ENCODE peak calls at places on chromosome 20, in five cellular contexts. One of them, this sample, is unnamed.

GRCh38 chr20:50534567-50534966 is 24.4 kb downstream of the PTPN1 start:
- DNase-seq in HepG2: no peak
- DNase-seq in endothelial cell of umbilical vein: no peak
- DNase-seq in K562: no peak
- DNase-seq in A549: no peak
- DNase-seq in this sample: peak; percentile 31

GRCh38 chr20:34062651-34063482 is 49.2 kb downstream of the EIF2S2 start:
- DNase-seq in HepG2: no peak
- DNase-seq in endothelial cell of umbilical vein: no peak
- DNase-seq in K562: no peak
- DNase-seq in A549: no peak
- DNase-seq in this sample: no peak

GRCh38 chr20:22795897-22796296 is 211.5 kb upstream of the FOXA2 start:
- DNase-seq in HepG2: peak; percentile 80
- DNase-seq in endothelial cell of umbilical vein: peak; percentile 98
- DNase-seq in K562: no peak
- DNase-seq in A549: peak; percentile 97
- DNase-seq in this sample: no peak

GRCh38 chr20:32344835-32345506 is 13.2 kb upstream of the ASXL1 start:
- DNase-seq in HepG2: no peak
- DNase-seq in endothelial cell of umbilical vein: no peak
- DNase-seq in K562: no peak
- DNase-seq in A549: no peak
- DNase-seq in this sample: peak; percentile 17

GRCh38 chr20:47740225-47741184 is 44.8 kb downstream of the SULF2 start:
- DNase-seq in HepG2: no peak
- DNase-seq in endothelial cell of umbilical vein: no peak
- DNase-seq in K562: peak; percentile 24
- DNase-seq in A549: peak; percentile 61
- DNase-seq in this sample: peak; percentile 72

GRCh38 chr20:7232796-7233195 is 465.3 kb downstream of the BMP2 start:
- DNase-seq in HepG2: no peak
- DNase-seq in endothelial cell of umbilical vein: no peak
- DNase-seq in K562: no peak
- DNase-seq in A549: no peak
- DNase-seq in this sample: no peak

GRCh38 chr20:38167851-38168760 is 3.0 kb upstream of the TGM2 start:
- DNase-seq in HepG2: peak; percentile 92
- DNase-seq in endothelial cell of umbilical vein: peak; percentile 77
- DNase-seq in K562: no peak
- DNase-seq in A549: peak; percentile 91
- DNase-seq in this sample: peak; percentile 84

GRCh38 chr20:11849270-11849920 is 68.3 kb upstream of the BTBD3 start:
- DNase-seq in HepG2: no peak
- DNase-seq in endothelial cell of umbilical vein: no peak
- DNase-seq in K562: no peak
- DNase-seq in A549: no peak
- DNase-seq in this sample: no peak

GRCh38 chr20:330233-331149 is 5.1 kb downstream of the SOX12 start:
- DNase-seq in HepG2: peak; percentile 71
- DNase-seq in endothelial cell of umbilical vein: peak; percentile 65
- DNase-seq in K562: peak; percentile 65
- DNase-seq in A549: peak; percentile 79
- DNase-seq in this sample: peak; percentile 92

GRCh38 chr20:12053348-12053747 is 135.7 kb downstream of the BTBD3 start:
- DNase-seq in HepG2: peak; percentile 23
- DNase-seq in endothelial cell of umbilical vein: peak; percentile 90
- DNase-seq in K562: no peak
- DNase-seq in A549: no peak
- DNase-seq in this sample: peak; percentile 87

GRCh38 chr20:40775747-40776146 is 86.7 kb upstream of the MAFB start:
- DNase-seq in HepG2: no peak
- DNase-seq in endothelial cell of umbilical vein: no peak
- DNase-seq in K562: no peak
- DNase-seq in A549: no peak
- DNase-seq in this sample: no peak

DNA sequence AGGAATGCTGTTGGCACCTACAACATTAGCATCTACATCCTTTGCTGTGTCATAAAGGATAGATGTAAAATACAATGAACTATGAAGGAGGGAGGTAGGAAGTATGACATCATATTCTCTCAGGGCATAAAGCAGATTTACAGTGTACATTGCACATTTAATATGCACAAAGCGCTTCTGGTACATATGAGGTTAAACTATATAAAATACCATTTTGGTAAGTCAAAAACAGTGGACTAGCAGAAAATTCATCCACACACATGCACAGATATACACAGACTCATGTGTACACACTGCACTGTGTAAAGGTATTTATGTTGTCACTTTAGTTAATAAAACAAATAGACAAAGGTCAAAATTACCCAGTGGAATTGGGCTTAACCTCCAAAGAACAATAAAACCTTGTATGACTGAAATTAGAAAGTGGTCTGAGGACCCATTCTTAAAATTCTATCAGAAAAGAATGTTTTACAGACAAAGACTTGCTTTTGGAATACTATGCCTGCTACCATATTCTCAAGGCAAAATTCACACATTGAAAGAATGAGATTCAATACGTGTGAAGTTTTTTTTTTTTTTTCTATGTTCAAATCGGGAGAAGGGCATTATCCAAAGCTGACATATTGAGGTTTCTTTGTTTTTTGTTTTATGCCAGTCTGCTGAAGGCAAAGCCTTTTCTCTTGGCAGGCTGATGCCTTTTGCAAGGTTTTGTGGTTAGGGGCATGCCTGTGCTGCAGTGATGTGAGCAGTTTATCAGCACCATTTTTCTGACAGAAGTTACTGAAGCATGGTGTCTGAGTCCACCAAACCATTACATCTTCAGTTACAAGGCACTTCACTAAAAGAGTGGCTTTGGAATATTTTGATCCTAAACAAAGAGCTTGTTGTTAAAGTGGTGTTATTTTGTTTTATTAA is 199.0 kb downstream of the PLCB1 start:
- DNase-seq in HepG2: peak; percentile 94
- DNase-seq in endothelial cell of umbilical vein: no peak
- DNase-seq in K562: no peak
- DNase-seq in A549: no peak
- DNase-seq in this sample: peak; percentile 22
- TF ChIP-seq MYC in HepG2: no peak
- TF ChIP-seq MYC in endothelial cell of umbilical vein: no peak
- TF ChIP-seq MYC in K562: no peak
- TF ChIP-seq MYC in A549: no peak
- TF ChIP-seq MYC in this sample: no peak

GRCh38 chr20:57657537-57658446 is 37.6 kb upstream of the ZBP1 start:
- DNase-seq in HepG2: peak; percentile 47
- DNase-seq in endothelial cell of umbilical vein: no peak
- DNase-seq in K562: no peak
- DNase-seq in A549: no peak
- DNase-seq in this sample: no peak

GRCh38 chr20:57660510-57661199 is 40.4 kb upstream of the ZBP1 start:
- DNase-seq in HepG2: no peak
- DNase-seq in endothelial cell of umbilical vein: no peak
- DNase-seq in K562: no peak
- DNase-seq in A549: no peak
- DNase-seq in this sample: no peak

GRCh38 chr20:57659789-57660509 is 39.7 kb upstream of the ZBP1 start:
- DNase-seq in HepG2: no peak
- DNase-seq in endothelial cell of umbilical vein: no peak
- DNase-seq in K562: no peak
- DNase-seq in A549: no peak
- DNase-seq in this sample: no peak

GRCh38 chr20:57658447-57659130 is 38.4 kb upstream of the ZBP1 start:
- DNase-seq in HepG2: no peak
- DNase-seq in endothelial cell of umbilical vein: no peak
- DNase-seq in K562: no peak
- DNase-seq in A549: no peak
- DNase-seq in this sample: no peak

DNA sequence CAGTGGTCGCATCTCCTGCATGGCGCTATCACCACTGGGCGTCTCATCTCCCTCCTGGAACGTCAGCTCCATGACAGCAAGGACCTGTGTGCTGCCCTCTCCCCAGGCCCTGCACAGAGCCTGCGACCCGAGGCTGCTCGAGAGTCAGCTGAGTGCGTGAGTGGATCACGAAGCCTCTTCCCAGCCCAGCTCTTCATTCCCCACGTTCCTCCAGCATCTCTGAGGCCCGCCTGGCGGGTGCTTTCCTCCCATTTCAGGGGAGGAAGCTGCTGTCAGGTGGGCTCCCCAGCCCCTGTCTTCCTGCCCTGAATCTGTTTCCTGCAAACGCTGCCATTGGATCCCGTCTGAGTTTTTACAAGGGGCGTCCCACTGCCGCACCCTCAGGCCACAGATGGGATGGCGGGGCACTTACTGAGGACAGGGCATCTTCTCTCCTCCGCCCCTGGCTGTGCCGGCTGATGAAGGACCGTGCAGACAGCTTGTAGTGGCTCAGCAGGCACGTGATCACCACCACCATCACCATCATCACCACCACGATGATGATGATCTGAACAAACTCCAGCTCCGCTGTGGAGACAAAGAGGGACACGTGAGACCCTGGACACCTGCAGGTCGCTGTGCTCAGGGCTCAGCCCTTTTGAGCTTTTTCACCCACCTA is 39.0 kb upstream of the ZBP1 start:
- DNase-seq in HepG2: no peak
- DNase-seq in endothelial cell of umbilical vein: no peak
- DNase-seq in K562: no peak
- DNase-seq in A549: no peak
- DNase-seq in this sample: no peak
- TF ChIP-seq POLR2A in HepG2: no peak
- TF ChIP-seq POLR2A in endothelial cell of umbilical vein: no peak
- TF ChIP-seq POLR2A in K562: no peak
- TF ChIP-seq POLR2A in A549: no peak
- TF ChIP-seq POLR2A in this sample: no peak

GRCh38 chr20:43284481-43284880 is 94.8 kb upstream of the PTPRT start:
- DNase-seq in HepG2: no peak
- DNase-seq in endothelial cell of umbilical vein: no peak
- DNase-seq in K562: no peak
- DNase-seq in A549: no peak
- DNase-seq in this sample: no peak
- TF ChIP-seq MYC in HepG2: no peak
- TF ChIP-seq MYC in endothelial cell of umbilical vein: no peak
- TF ChIP-seq MYC in K562: no peak
- TF ChIP-seq MYC in A549: no peak
- TF ChIP-seq MYC in this sample: no peak

GRCh38 chr20:5150226-5151076 is 23.6 kb downstream of the CDS2 start:
- DNase-seq in HepG2: peak; percentile 96
- DNase-seq in endothelial cell of umbilical vein: no peak
- DNase-seq in K562: no peak
- DNase-seq in A549: peak; percentile 16
- DNase-seq in this sample: no peak
- TF ChIP-seq POLR2A in HepG2: peak; percentile 57
- TF ChIP-seq POLR2A in endothelial cell of umbilical vein: no peak
- TF ChIP-seq POLR2A in K562: no peak
- TF ChIP-seq POLR2A in A549: no peak
- TF ChIP-seq POLR2A in this sample: no peak

DNA sequence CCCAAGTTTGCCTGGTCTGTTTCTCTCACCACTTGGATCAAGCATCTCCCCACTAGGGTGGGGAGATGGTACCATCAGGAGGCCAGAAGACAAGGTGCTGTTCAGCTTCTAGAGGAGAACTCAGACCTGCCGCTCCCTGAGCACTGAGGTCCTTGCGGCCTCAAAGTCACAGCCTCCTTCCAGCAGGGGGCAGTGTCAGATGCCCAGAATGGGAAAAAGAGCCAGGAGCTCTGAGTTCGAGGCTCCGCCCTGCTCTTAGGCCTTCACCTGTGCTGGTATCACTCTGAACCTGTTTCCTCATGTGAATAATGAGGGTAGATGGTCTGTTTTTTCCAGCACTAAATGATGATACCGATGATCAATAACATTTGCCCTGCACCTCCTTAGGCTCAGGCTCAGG is 68.7 kb downstream of the TOX2 start:
- DNase-seq in HepG2: no peak
- DNase-seq in endothelial cell of umbilical vein: no peak
- DNase-seq in K562: peak; percentile 55
- DNase-seq in A549: peak; percentile 27
- DNase-seq in this sample: peak; percentile 35
- TF ChIP-seq MYC in HepG2: no peak
- TF ChIP-seq MYC in endothelial cell of umbilical vein: no peak
- TF ChIP-seq MYC in K562: no peak
- TF ChIP-seq MYC in A549: no peak
- TF ChIP-seq MYC in this sample: no peak

GRCh38 chr20:10710995-10711775 is 37.4 kb upstream of the JAG1 start:
- DNase-seq in HepG2: peak; percentile 97
- DNase-seq in endothelial cell of umbilical vein: no peak
- DNase-seq in K562: no peak
- DNase-seq in A549: peak; percentile 94
- DNase-seq in this sample: no peak
- TF ChIP-seq POLR2A in HepG2: peak; percentile 41
- TF ChIP-seq POLR2A in endothelial cell of umbilical vein: no peak
- TF ChIP-seq POLR2A in K562: no peak
- TF ChIP-seq POLR2A in A549: no peak
- TF ChIP-seq POLR2A in this sample: no peak

DNA sequence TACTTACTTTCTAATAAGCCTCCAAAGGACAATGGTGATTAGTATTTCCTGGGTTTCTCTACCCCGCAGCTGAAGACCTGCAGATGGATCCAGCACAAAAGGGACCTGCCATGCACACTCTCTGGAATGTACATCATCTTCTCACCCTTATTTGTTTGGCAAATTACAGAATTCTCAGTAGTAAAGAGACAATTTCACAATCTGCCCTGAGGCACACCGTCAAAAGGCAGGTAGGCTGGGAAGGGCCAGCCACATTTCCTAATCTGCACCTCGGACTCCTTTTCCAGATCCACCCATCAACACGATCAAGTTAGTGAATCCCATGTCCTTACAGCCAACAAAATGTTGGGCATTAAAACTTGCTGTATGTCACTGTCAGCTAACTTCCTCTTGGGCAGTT is 4.9 kb downstream of the OVOL2 start:
- DNase-seq in HepG2: no peak
- DNase-seq in endothelial cell of umbilical vein: no peak
- DNase-seq in K562: no peak
- DNase-seq in A549: no peak
- DNase-seq in this sample: no peak
- TF ChIP-seq MYC in HepG2: no peak
- TF ChIP-seq MYC in endothelial cell of umbilical vein: no peak
- TF ChIP-seq MYC in K562: no peak
- TF ChIP-seq MYC in A549: no peak
- TF ChIP-seq MYC in this sample: no peak

DNA sequence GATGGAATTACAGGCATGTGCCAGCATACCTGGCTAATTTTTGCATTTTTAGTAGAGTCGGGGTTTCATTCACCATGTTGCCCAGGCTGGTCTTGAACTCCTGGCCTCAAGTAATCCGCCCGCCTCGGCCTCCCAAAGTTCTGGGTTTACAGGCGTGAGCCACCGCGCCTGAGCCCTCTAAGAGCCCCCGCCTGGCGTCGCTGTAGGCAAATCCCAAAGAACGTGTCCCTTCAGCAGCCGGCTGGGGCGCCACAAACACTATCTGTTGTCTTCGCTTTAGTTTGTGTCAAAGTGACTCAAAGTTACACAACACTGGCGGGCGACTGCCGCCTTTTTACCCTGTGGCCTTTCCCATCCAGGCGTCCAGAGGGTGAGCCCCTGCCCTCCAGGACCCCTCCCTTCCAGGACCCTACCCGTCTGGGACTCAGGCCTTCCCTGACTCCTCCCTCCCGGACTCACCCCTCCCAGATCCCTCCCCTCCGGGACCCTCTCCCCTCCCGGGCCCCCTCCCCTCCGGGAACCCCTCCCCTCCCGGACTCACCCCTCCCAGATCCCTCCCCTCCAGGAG is 940 bp upstream of the ADRM1 start:
- DNase-seq in HepG2: peak; percentile 100
- DNase-seq in endothelial cell of umbilical vein: peak; percentile 90
- DNase-seq in K562: peak; percentile 87
- DNase-seq in A549: peak; percentile 97
- DNase-seq in this sample: peak; percentile 98
- TF ChIP-seq POLR2A in HepG2: peak; percentile 51
- TF ChIP-seq POLR2A in endothelial cell of umbilical vein: no peak
- TF ChIP-seq POLR2A in K562: no peak
- TF ChIP-seq POLR2A in A549: no peak
- TF ChIP-seq POLR2A in this sample: peak; percentile 21

This sample was measured in NB4.